ENCODE peak calls at places on chromosome 10, in four cellular contexts. E is SK-N-SH, K is tibial nerve, M is ovary. N is an unnamed sample.

GRCh38 chr10:133022784-133023115 is 65.0 kb upstream of the ADGRA1 start:
- DNase-seq in E (peak), K (no peak), M (no peak), N (no peak)

GRCh38 chr10:102514487-102515311 is 10.9 kb downstream of the SUFU start:
- DNase-seq in E (no peak), K (no peak), M (no peak), N (no peak)

GRCh38 chr10:29253096-29254029 is 35.5 kb upstream of the LYZL1 start:
- DNase-seq in E (no peak), K (no peak), M (no peak), N (no peak)

GRCh38 chr10:44125879-44126675 is 258.8 kb downstream of the CXCL12 start:
- DNase-seq in E (no peak), K (peak), M (no peak), N (peak)

GRCh38 chr10:2137549-2138174 is 400.3 kb upstream of the ADARB2 start:
- DNase-seq in E (no peak), K (no peak), M (no peak), N (no peak)

GRCh38 chr10:86632009-86632800 is 22.1 kb upstream of the OPN4 start:
- DNase-seq in E (no peak), K (no peak), M (no peak), N (no peak)

GRCh38 chr10:24505759-24506158 is 217.9 kb downstream of the ARHGAP21 start:
- DNase-seq in E (no peak), K (no peak), M (no peak), N (no peak)

GRCh38 chr10:133159950-133160812 is at the start of gene KNDC1:
- DNase-seq in E (peak), K (no peak), M (peak), N (no peak)

GRCh38 chr10:26220901-26221300 is 4.3 kb downstream of the GAD2 start:
- DNase-seq in E (no peak), K (no peak), M (no peak), N (no peak)

GRCh38 chr10:28496481-28496961 is 36.4 kb upstream of the WAC start:
- DNase-seq in E (no peak), K (no peak), M (no peak), N (no peak)

GRCh38 chr10:3764626-3765375 is 20.2 kb downstream of the KLF6 start:
- DNase-seq in E (no peak), K (no peak), M (no peak), N (no peak)

GRCh38 chr10:113922787-113923570 is 68.5 kb downstream of the NHLRC2 start:
- DNase-seq in E (no peak), K (no peak), M (no peak), N (no peak)

GRCh38 chr10:110802551-110803238 is 69.0 kb upstream of the PDCD4 start:
- DNase-seq in E (no peak), K (peak), M (no peak), N (no peak)

GRCh38 chr10:78231930-78232329 is 198.3 kb downstream of the RPS24 start:
- DNase-seq in E (no peak), K (no peak), M (peak), N (no peak)

GRCh38 chr10:133349160-133349568 is 2.0 kb downstream of the PRAP1 start:
- DNase-seq in E (no peak), K (no peak), M (no peak), N (no peak)

GRCh38 chr10:116521424-116522305 is 24.1 kb upstream of the PNLIP start:
- DNase-seq in E (peak), K (no peak), M (no peak), N (no peak)

GRCh38 chr10:132636358-132636757 is 98.8 kb downstream of the INPP5A start:
- DNase-seq in E (no peak), K (no peak), M (no peak), N (no peak)

GRCh38 chr10:93198401-93199175 is 124.9 kb downstream of the CYP26A1 start:
- DNase-seq in E (no peak), K (no peak), M (no peak), N (peak)

GRCh38 chr10:35913628-35914027 is 271.5 kb upstream of the FZD8 start:
- DNase-seq in E (no peak), K (no peak), M (no peak), N (no peak)

GRCh38 chr10:89250814-89251416 is 660 bp downstream of the LIPA start:
- DNase-seq in E (no peak), K (no peak), M (no peak), N (no peak)

GRCh38 chr10:89442347-89442746 is 28.0 kb downstream of the IFIT5 start:
- DNase-seq in E (no peak), K (no peak), M (no peak), N (no peak)

GRCh38 chr10:125722811-125723210 is 3.3 kb downstream of the EDRF1 start:
- DNase-seq in E (no peak), K (no peak), M (no peak), N (no peak)

GRCh38 chr10:43040482-43041256 is 36.2 kb upstream of the RET start:
- DNase-seq in E (peak), K (peak), M (no peak), N (peak)

GRCh38 chr10:79045566-79046175 is 23.1 kb upstream of the ZMIZ1 start:
- DNase-seq in E (no peak), K (no peak), M (no peak), N (no peak)

GRCh38 chr10:5479481-5480161 is 19.7 kb downstream of the CALML5 start:
- DNase-seq in E (no peak), K (no peak), M (no peak), N (no peak)
- TF ChIP-seq EP300 in E (no peak), K (no peak), M (no peak), N (no peak)

GRCh38 chr10:18159596-18159995 is 19.4 kb downstream of the CACNB2 start:
- DNase-seq in E (no peak), K (no peak), M (no peak), N (no peak)
- TF ChIP-seq EP300 in E (peak), K (no peak), M (no peak), N (no peak)

GRCh38 chr10:68562666-68563522 is 2.8 kb downstream of the TET1 start:
- DNase-seq in E (peak), K (no peak), M (peak), N (no peak)
- TF ChIP-seq EP300 in E (no peak), K (no peak), M (no peak), N (no peak)

GRCh38 chr10:63520463-63521388 is 475 bp upstream of the REEP3 start:
- DNase-seq in E (peak), K (peak), M (peak), N (no peak)
- TF ChIP-seq EP300 in E (no peak), K (peak), M (no peak), N (no peak)

GRCh38 chr10:72637398-72637857 is 11.5 kb upstream of the MICU1 start:
- DNase-seq in E (no peak), K (no peak), M (no peak), N (no peak)
- TF ChIP-seq EP300 in E (no peak), K (no peak), M (no peak), N (no peak)

GRCh38 chr10:60138026-60138425 is 231.7 kb upstream of the CCDC6 start:
- DNase-seq in E (no peak), K (no peak), M (no peak), N (no peak)

GRCh38 chr10:60134548-60134947 is 228.2 kb upstream of the CCDC6 start:
- DNase-seq in E (no peak), K (no peak), M (no peak), N (no peak)

GRCh38 chr10:60138842-60139241 is 232.5 kb upstream of the CCDC6 start:
- DNase-seq in E (no peak), K (no peak), M (no peak), N (no peak)

GRCh38 chr10:60137292-60137992 is 231.1 kb upstream of the CCDC6 start:
- DNase-seq in E (no peak), K (no peak), M (no peak), N (no peak)

DNA sequence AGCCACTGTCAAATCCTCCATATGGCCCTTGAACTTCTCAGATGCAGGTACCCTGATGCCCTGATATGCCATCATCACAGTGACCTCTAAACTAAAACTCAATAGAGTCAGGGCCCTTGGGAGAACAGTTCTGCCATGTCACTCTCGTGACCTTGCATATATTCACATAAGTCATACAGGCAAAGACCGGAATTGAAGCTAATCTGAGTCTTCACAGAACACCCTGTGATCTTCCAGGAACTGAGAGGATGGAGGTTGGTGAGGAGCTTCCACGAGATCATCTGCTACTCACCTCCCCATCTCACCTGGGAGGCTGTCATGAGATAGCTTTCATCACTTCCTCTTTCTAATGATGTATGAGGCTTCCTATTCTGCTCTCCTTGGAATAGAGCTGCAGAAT is 228.7 kb upstream of the CCDC6 start:
- DNase-seq in E (no peak), K (no peak), M (no peak), N (no peak)
- TF ChIP-seq EP300 in E (no peak), K (no peak), M (no peak), N (no peak)

GRCh38 chr10:49092477-49092876 is 22.8 kb downstream of the VSTM4 start:
- DNase-seq in E (no peak), K (no peak), M (peak), N (no peak)
- TF ChIP-seq EP300 in E (no peak), K (no peak), M (no peak), N (no peak)

GRCh38 chr10:119702482-119703041 is 23.3 kb upstream of the INPP5F start:
- DNase-seq in E (no peak), K (no peak), M (no peak), N (no peak)
- TF ChIP-seq EP300 in E (no peak), K (no peak), M (no peak), N (no peak)

DNA sequence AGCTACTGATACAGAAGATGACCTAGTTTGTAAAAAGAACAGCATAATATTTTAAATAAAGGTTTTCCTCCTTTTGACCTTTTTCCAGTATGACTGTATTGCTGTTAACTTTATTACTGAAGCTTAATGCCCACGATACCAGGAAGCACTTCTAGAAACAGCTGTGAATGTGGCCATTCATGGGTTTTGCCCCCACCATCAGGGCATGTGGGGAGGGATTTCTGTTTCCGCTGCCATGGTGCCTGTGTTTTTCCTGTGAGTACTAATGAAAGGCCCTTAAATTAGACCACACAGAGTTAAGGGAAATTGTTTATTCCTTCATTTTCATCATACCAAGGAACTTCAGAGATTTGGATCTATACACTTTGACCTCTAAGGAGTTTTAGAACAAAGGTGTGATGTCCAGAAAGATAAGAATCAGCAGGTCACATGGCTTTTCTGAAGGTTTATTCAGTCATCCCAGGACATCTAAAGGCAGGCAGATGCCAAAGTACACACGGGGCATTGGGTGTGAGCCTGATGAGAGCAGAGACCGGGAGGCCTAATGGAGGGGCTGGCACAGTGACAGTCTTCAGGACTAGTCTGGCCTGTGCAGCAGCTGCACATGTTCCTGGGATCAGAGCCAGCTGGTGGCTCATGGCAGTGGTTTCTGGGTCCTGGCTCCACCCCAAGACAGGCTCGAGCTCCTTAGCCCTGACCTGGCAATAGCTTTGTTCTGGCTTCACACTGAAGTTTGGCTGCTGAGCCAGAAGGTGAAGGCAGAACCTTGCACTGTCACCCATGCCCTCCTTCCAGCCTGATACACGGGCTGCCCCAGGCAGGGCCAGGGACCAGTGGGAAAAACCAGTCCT is 190.9 kb downstream of the REEP3 start:
- DNase-seq in E (peak), K (peak), M (peak), N (peak)
- TF ChIP-seq EP300 in E (peak), K (peak), M (no peak), N (no peak)

DNA sequence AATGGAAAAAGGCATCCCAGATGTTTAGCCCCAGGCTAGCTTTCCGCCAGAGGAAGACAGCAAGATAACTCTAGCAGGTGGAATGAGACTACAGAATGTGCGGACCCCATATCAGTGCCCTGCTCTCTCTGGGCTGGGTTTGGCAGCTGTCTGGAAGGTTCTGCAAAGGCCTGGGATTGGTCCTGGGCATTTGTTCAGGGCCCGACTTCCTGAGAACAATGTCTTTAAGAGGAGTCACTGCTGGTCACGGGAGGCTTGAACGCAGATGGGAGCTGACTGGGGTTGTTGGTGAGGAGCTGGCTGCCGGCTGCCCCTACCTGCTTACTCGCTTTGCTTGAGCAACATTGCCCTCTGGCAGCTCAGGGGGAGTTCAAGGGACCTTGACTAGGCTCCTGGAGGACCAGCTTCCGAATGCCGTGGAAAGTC is 130.6 kb upstream of the BTBD16 start:
- DNase-seq in E (peak), K (no peak), M (no peak), N (no peak)
- TF ChIP-seq EP300 in E (peak), K (no peak), M (no peak), N (no peak)

N was measured in esophagus muscularis mucosa.